ENCODE peak calls at places on chromosomes 2 and 18, in five cellular contexts. U, K, R, D and C are unnamed samples.

GRCh38 chr2:18896106-18896505 is 306.7 kb upstream of the NT5C1B start:
- DNase-seq in K (no peak), U (no peak), R (no peak), D (no peak), C (no peak)

GRCh38 chr2:164351536-164351935 is 269.7 kb downstream of the GRB14 start:
- DNase-seq in K (no peak), D (no peak), U (no peak), R (no peak), C (no peak)

GRCh38 chr2:96105152-96105915 is 11.0 kb downstream of the ADRA2B start:
- DNase-seq in K (no peak), R (no peak), U (no peak), D (no peak), C (no peak)

GRCh38 chr18:37124511-37124910 is 295.6 kb downstream of the KIAA1328 start:
- DNase-seq in K (no peak), D (no peak), U (no peak), R (no peak), C (no peak)

GRCh38 chr2:203484266-203485112 is 50.6 kb downstream of the RAPH1 start:
- DNase-seq in K (peak), U (peak), R (peak), D (peak), C (peak)

GRCh38 chr2:196131949-196132925 is 39.1 kb downstream of the STK17B start:
- DNase-seq in R (no peak), D (no peak), K (no peak), U (no peak), C (no peak)

GRCh38 chr18:12282436-12283039 is 25.5 kb upstream of the TUBB6 start:
- DNase-seq in R (no peak), U (no peak), K (no peak), D (no peak), C (no peak)

GRCh38 chr18:6782861-6783260 is 53.3 kb downstream of the ARHGAP28 start:
- DNase-seq in R (no peak), K (no peak), D (no peak), U (no peak), C (no peak)

GRCh38 chr2:177740718-177741117 is 331.9 kb downstream of the PDE11A start:
- DNase-seq in D (no peak), K (no peak), R (no peak), U (no peak), C (no peak)

GRCh38 chr18:44130365-44130942 is 550.2 kb upstream of the SETBP1 start:
- DNase-seq in U (no peak), D (peak), R (no peak), K (no peak), C (peak)

GRCh38 chr2:57740905-57741304 is 305.7 kb upstream of the VRK2 start:
- DNase-seq in D (no peak), R (no peak), K (no peak), U (no peak), C (no peak)

GRCh38 chr2:78351208-78351607 is 674.3 kb upstream of the REG3G start:
- DNase-seq in U (no peak), D (no peak), R (no peak), K (no peak), C (peak)

GRCh38 chr18:55491606-55492005 is 96.4 kb downstream of the TCF4 start:
- DNase-seq in R (no peak), K (no peak), D (no peak), U (no peak), C (no peak)

GRCh38 chr2:176997074-176997791 is 215.4 kb upstream of the HNRNPA3 start:
- DNase-seq in K (peak), D (no peak), U (no peak), R (no peak), C (no peak)